ENCODE peak calls at places on chromosomes 2 and 18, in ten cellular contexts. One of them, this sample, is unnamed.

GRCh38 chr18:44715245-44715644 is 34.6 kb downstream of the SETBP1 start:
- DNase-seq in PC-9: no peak
- DNase-seq in fibroblast of mammary gland: peak
- DNase-seq in endothelial cell of umbilical vein: no peak
- DNase-seq in stomach: no peak
- DNase-seq in foreskin fibroblast: peak
- DNase-seq in spleen: no peak
- DNase-seq in astrocyte of the spinal cord: peak
- DNase-seq in B cell: no peak
- DNase-seq in suprapubic skin: peak
- DNase-seq in this sample: peak

GRCh38 chr2:158484892-158485556 is 28.3 kb downstream of the PKP4 start:
- DNase-seq in endothelial cell of umbilical vein: no peak
- DNase-seq in astrocyte of the spinal cord: no peak
- DNase-seq in spleen: no peak
- DNase-seq in foreskin fibroblast: no peak
- DNase-seq in stomach: no peak
- DNase-seq in suprapubic skin: no peak
- DNase-seq in PC-9: no peak
- DNase-seq in fibroblast of mammary gland: no peak
- DNase-seq in B cell: no peak
- DNase-seq in this sample: no peak

GRCh38 chr2:147082850-147083522 is 761.8 kb upstream of the ACVR2A start:
- DNase-seq in foreskin fibroblast: peak
- DNase-seq in B cell: peak
- DNase-seq in fibroblast of mammary gland: peak
- DNase-seq in PC-9: peak
- DNase-seq in astrocyte of the spinal cord: peak
- DNase-seq in suprapubic skin: no peak
- DNase-seq in endothelial cell of umbilical vein: peak
- DNase-seq in spleen: no peak
- DNase-seq in stomach: peak
- DNase-seq in this sample: peak

GRCh38 chr18:34042423-34043146 is 182.1 kb downstream of the NOL4 start:
- DNase-seq in suprapubic skin: no peak
- DNase-seq in endothelial cell of umbilical vein: no peak
- DNase-seq in spleen: no peak
- DNase-seq in PC-9: no peak
- DNase-seq in foreskin fibroblast: no peak
- DNase-seq in stomach: no peak
- DNase-seq in fibroblast of mammary gland: no peak
- DNase-seq in B cell: no peak
- DNase-seq in astrocyte of the spinal cord: no peak
- DNase-seq in this sample: no peak

GRCh38 chr2:46923011-46923669 is 7.5 kb upstream of the MCFD2 start:
- DNase-seq in suprapubic skin: no peak
- DNase-seq in astrocyte of the spinal cord: no peak
- DNase-seq in spleen: no peak
- DNase-seq in endothelial cell of umbilical vein: no peak
- DNase-seq in foreskin fibroblast: peak
- DNase-seq in B cell: no peak
- DNase-seq in fibroblast of mammary gland: peak
- DNase-seq in stomach: no peak
- DNase-seq in PC-9: peak
- DNase-seq in this sample: no peak

GRCh38 chr2:109173311-109174171 is 44.5 kb downstream of the SH3RF3 start:
- DNase-seq in B cell: no peak
- DNase-seq in PC-9: no peak
- DNase-seq in spleen: no peak
- DNase-seq in fibroblast of mammary gland: peak
- DNase-seq in stomach: peak
- DNase-seq in astrocyte of the spinal cord: peak
- DNase-seq in endothelial cell of umbilical vein: peak
- DNase-seq in suprapubic skin: peak
- DNase-seq in foreskin fibroblast: peak
- DNase-seq in this sample: peak

GRCh38 chr2:72128059-72128842 is 19.4 kb downstream of the CYP26B1 start:
- DNase-seq in astrocyte of the spinal cord: no peak
- DNase-seq in foreskin fibroblast: no peak
- DNase-seq in endothelial cell of umbilical vein: no peak
- DNase-seq in suprapubic skin: peak
- DNase-seq in B cell: no peak
- DNase-seq in PC-9: no peak
- DNase-seq in fibroblast of mammary gland: no peak
- DNase-seq in spleen: peak
- DNase-seq in stomach: no peak
- DNase-seq in this sample: no peak

GRCh38 chr2:5076599-5076998 is 615.6 kb upstream of the SOX11 start:
- DNase-seq in fibroblast of mammary gland: no peak
- DNase-seq in B cell: no peak
- DNase-seq in spleen: no peak
- DNase-seq in suprapubic skin: no peak
- DNase-seq in stomach: no peak
- DNase-seq in astrocyte of the spinal cord: no peak
- DNase-seq in endothelial cell of umbilical vein: no peak
- DNase-seq in foreskin fibroblast: no peak
- DNase-seq in PC-9: no peak
- DNase-seq in this sample: no peak

GRCh38 chr2:173124441-173124840 is 48.8 kb downstream of the MAP3K20 start:
- DNase-seq in endothelial cell of umbilical vein: no peak
- DNase-seq in astrocyte of the spinal cord: peak
- DNase-seq in spleen: no peak
- DNase-seq in foreskin fibroblast: peak
- DNase-seq in B cell: no peak
- DNase-seq in suprapubic skin: no peak
- DNase-seq in stomach: no peak
- DNase-seq in PC-9: peak
- DNase-seq in fibroblast of mammary gland: peak
- DNase-seq in this sample: peak

GRCh38 chr2:25567406-25567805 is 106.0 kb downstream of the DTNB start:
- DNase-seq in endothelial cell of umbilical vein: peak
- DNase-seq in spleen: no peak
- DNase-seq in B cell: peak
- DNase-seq in PC-9: peak
- DNase-seq in stomach: no peak
- DNase-seq in astrocyte of the spinal cord: peak
- DNase-seq in suprapubic skin: no peak
- DNase-seq in fibroblast of mammary gland: peak
- DNase-seq in foreskin fibroblast: peak
- DNase-seq in this sample: peak

GRCh38 chr2:202883987-202884675 is 12.6 kb upstream of the ICA1L start:
- DNase-seq in foreskin fibroblast: peak
- DNase-seq in astrocyte of the spinal cord: peak
- DNase-seq in endothelial cell of umbilical vein: peak
- DNase-seq in B cell: no peak
- DNase-seq in stomach: no peak
- DNase-seq in PC-9: no peak
- DNase-seq in spleen: no peak
- DNase-seq in suprapubic skin: no peak
- DNase-seq in fibroblast of mammary gland: peak
- DNase-seq in this sample: peak

GRCh38 chr2:152240559-152241231 is 65.1 kb upstream of the STAM2 start:
- DNase-seq in PC-9: no peak
- DNase-seq in fibroblast of mammary gland: peak
- DNase-seq in foreskin fibroblast: peak
- DNase-seq in B cell: no peak
- DNase-seq in astrocyte of the spinal cord: peak
- DNase-seq in suprapubic skin: no peak
- DNase-seq in spleen: no peak
- DNase-seq in endothelial cell of umbilical vein: peak
- DNase-seq in stomach: no peak
- DNase-seq in this sample: no peak

GRCh38 chr18:9919564-9920232 is 5.9 kb downstream of the VAPA start:
- DNase-seq in astrocyte of the spinal cord: no peak
- DNase-seq in fibroblast of mammary gland: no peak
- DNase-seq in stomach: no peak
- DNase-seq in suprapubic skin: no peak
- DNase-seq in PC-9: no peak
- DNase-seq in foreskin fibroblast: no peak
- DNase-seq in spleen: no peak
- DNase-seq in B cell: no peak
- DNase-seq in endothelial cell of umbilical vein: no peak
- DNase-seq in this sample: no peak

GRCh38 chr2:38960609-38961320 is 71.1 kb downstream of the ARHGEF33 start:
- DNase-seq in suprapubic skin: no peak
- DNase-seq in endothelial cell of umbilical vein: no peak
- DNase-seq in fibroblast of mammary gland: no peak
- DNase-seq in spleen: no peak
- DNase-seq in B cell: no peak
- DNase-seq in PC-9: no peak
- DNase-seq in stomach: no peak
- DNase-seq in astrocyte of the spinal cord: no peak
- DNase-seq in foreskin fibroblast: no peak
- DNase-seq in this sample: no peak

GRCh38 chr2:65382776-65383357 is 49.5 kb downstream of the SPRED2 start:
- DNase-seq in stomach: peak
- DNase-seq in suprapubic skin: peak
- DNase-seq in astrocyte of the spinal cord: peak
- DNase-seq in PC-9: peak
- DNase-seq in foreskin fibroblast: peak
- DNase-seq in B cell: peak
- DNase-seq in endothelial cell of umbilical vein: no peak
- DNase-seq in fibroblast of mammary gland: peak
- DNase-seq in spleen: peak
- DNase-seq in this sample: no peak

GRCh38 chr2:46481541-46482193 is 2.3 kb downstream of the TMEM247 start:
- DNase-seq in spleen: no peak
- DNase-seq in suprapubic skin: no peak
- DNase-seq in PC-9: no peak
- DNase-seq in endothelial cell of umbilical vein: peak
- DNase-seq in astrocyte of the spinal cord: peak
- DNase-seq in B cell: no peak
- DNase-seq in stomach: no peak
- DNase-seq in fibroblast of mammary gland: peak
- DNase-seq in foreskin fibroblast: peak
- DNase-seq in this sample: no peak

GRCh38 chr18:21693322-21693721 is 11.3 kb downstream of the ABHD3 start:
- DNase-seq in endothelial cell of umbilical vein: no peak
- DNase-seq in fibroblast of mammary gland: no peak
- DNase-seq in suprapubic skin: no peak
- DNase-seq in spleen: no peak
- DNase-seq in stomach: no peak
- DNase-seq in B cell: no peak
- DNase-seq in astrocyte of the spinal cord: no peak
- DNase-seq in PC-9: no peak
- DNase-seq in foreskin fibroblast: no peak
- DNase-seq in this sample: no peak

GRCh38 chr2:84870306-84870705 is 10.6 kb downstream of the TRABD2A start:
- DNase-seq in fibroblast of mammary gland: no peak
- DNase-seq in foreskin fibroblast: no peak
- DNase-seq in endothelial cell of umbilical vein: no peak
- DNase-seq in stomach: no peak
- DNase-seq in PC-9: no peak
- DNase-seq in suprapubic skin: peak
- DNase-seq in spleen: no peak
- DNase-seq in B cell: peak
- DNase-seq in astrocyte of the spinal cord: no peak
- DNase-seq in this sample: no peak
- TF ChIP-seq CTCF in fibroblast of mammary gland: no peak
- TF ChIP-seq CTCF in foreskin fibroblast: no peak
- TF ChIP-seq CTCF in endothelial cell of umbilical vein: no peak
- TF ChIP-seq CTCF in stomach: no peak
- TF ChIP-seq CTCF in PC-9: no peak
- TF ChIP-seq CTCF in suprapubic skin: no peak
- TF ChIP-seq CTCF in spleen: no peak
- TF ChIP-seq CTCF in B cell: no peak
- TF ChIP-seq CTCF in astrocyte of the spinal cord: no peak
- TF ChIP-seq CTCF in this sample: no peak

DNA sequence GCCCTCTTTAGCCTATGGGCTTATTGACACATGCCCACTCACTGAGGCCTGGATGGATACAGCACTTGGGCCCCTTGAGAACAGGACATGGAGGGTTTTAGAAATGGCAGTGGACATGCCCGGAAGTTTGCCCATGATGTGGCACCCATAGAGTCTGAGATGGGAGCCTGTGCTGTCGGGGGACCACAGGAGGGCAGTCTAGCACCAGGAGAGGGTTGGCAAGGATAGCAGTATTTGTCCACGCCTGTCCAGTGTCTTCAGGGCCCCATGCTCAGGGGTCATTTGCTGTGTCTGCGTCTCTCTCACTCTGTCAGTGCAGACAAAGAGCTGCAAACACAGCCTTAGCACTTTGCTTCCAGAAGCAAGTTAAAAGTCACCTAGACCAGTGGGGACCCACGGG is 48.7 kb downstream of the IL1RL2 start:
- DNase-seq in fibroblast of mammary gland: peak
- DNase-seq in stomach: no peak
- DNase-seq in endothelial cell of umbilical vein: peak
- DNase-seq in PC-9: no peak
- DNase-seq in B cell: no peak
- DNase-seq in astrocyte of the spinal cord: no peak
- DNase-seq in foreskin fibroblast: peak
- DNase-seq in spleen: peak
- DNase-seq in suprapubic skin: no peak
- DNase-seq in this sample: peak
- TF ChIP-seq CTCF in fibroblast of mammary gland: peak
- TF ChIP-seq CTCF in stomach: no peak
- TF ChIP-seq CTCF in endothelial cell of umbilical vein: peak
- TF ChIP-seq CTCF in PC-9: peak
- TF ChIP-seq CTCF in B cell: no peak
- TF ChIP-seq CTCF in astrocyte of the spinal cord: peak
- TF ChIP-seq CTCF in foreskin fibroblast: peak
- TF ChIP-seq CTCF in spleen: peak
- TF ChIP-seq CTCF in suprapubic skin: no peak
- TF ChIP-seq CTCF in this sample: peak

GRCh38 chr2:189218236-189218635 is 38.7 kb upstream of the COL5A2 start:
- DNase-seq in endothelial cell of umbilical vein: no peak
- DNase-seq in foreskin fibroblast: no peak
- DNase-seq in B cell: no peak
- DNase-seq in stomach: no peak
- DNase-seq in suprapubic skin: no peak
- DNase-seq in spleen: no peak
- DNase-seq in PC-9: no peak
- DNase-seq in fibroblast of mammary gland: no peak
- DNase-seq in astrocyte of the spinal cord: no peak
- DNase-seq in this sample: no peak
- TF ChIP-seq CTCF in endothelial cell of umbilical vein: no peak
- TF ChIP-seq CTCF in foreskin fibroblast: no peak
- TF ChIP-seq CTCF in B cell: no peak
- TF ChIP-seq CTCF in stomach: no peak
- TF ChIP-seq CTCF in suprapubic skin: no peak
- TF ChIP-seq CTCF in spleen: no peak
- TF ChIP-seq CTCF in PC-9: no peak
- TF ChIP-seq CTCF in fibroblast of mammary gland: no peak
- TF ChIP-seq CTCF in astrocyte of the spinal cord: no peak
- TF ChIP-seq CTCF in this sample: no peak

DNA sequence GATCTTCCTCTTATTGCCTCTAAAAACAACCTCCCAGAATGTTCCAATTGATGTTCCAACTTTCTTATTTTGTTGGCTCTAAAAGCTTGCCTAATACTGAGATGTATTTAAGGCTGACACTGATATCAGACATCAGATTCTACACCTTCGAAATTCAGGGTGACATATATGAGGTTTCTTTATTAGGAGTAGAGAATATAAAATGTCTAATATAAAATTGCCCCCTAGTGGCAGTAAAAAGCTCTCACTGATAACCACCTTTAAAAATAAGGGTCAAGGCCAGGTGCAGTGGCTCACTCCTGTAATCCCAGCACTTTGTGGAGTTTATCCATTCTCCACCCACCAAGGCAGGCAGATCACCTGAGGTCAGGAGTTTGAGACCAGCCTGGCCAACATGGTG is 789.7 kb upstream of the SLC39A10 start:
- DNase-seq in foreskin fibroblast: peak
- DNase-seq in suprapubic skin: no peak
- DNase-seq in spleen: no peak
- DNase-seq in B cell: no peak
- DNase-seq in fibroblast of mammary gland: peak
- DNase-seq in endothelial cell of umbilical vein: peak
- DNase-seq in stomach: no peak
- DNase-seq in PC-9: no peak
- DNase-seq in astrocyte of the spinal cord: peak
- DNase-seq in this sample: peak
- TF ChIP-seq CTCF in foreskin fibroblast: peak
- TF ChIP-seq CTCF in suprapubic skin: no peak
- TF ChIP-seq CTCF in spleen: no peak
- TF ChIP-seq CTCF in B cell: peak
- TF ChIP-seq CTCF in fibroblast of mammary gland: peak
- TF ChIP-seq CTCF in endothelial cell of umbilical vein: peak
- TF ChIP-seq CTCF in stomach: no peak
- TF ChIP-seq CTCF in PC-9: peak
- TF ChIP-seq CTCF in astrocyte of the spinal cord: peak
- TF ChIP-seq CTCF in this sample: peak

This sample was measured in cardiac muscle cell.